ENCODE peak calls at places on chromosomes 2 and 18, in eight cellular contexts. N is Calu3; J is HS-5; G is substantia nigra; S is activated gamma-delta T cell treated with Interleukin-2 at 50 U/mL for 16 hours; P is activated naive CD4-positive, alpha-beta T cell; O is K562; R is neural crest cell. F is an unnamed sample.

GRCh38 chr2:148565272-148565894 is 79.2 kb upstream of the EPC2 start:
- DNase-seq in N (peak; percentile 11), J (no peak), G (no peak), S (no peak), P (no peak), O (no peak), R (no peak), F (no peak)

GRCh38 chr2:18057657-18058056 is 179.2 kb downstream of the KCNS3 start:
- DNase-seq in N (no peak), J (no peak), G (no peak), S (no peak), P (no peak), O (no peak), R (no peak), F (no peak)

GRCh38 chr18:63969965-63970802 is at the start of gene SERPINB8:
- DNase-seq in N (peak; percentile 98), J (peak; percentile 65), G (peak; percentile 78), S (peak; percentile 70), P (peak; percentile 69), O (peak; percentile 19), R (peak; percentile 81), F (peak; percentile 82)

GRCh38 chr2:643761-644160 is 33.4 kb downstream of the TMEM18 start:
- DNase-seq in N (no peak), J (no peak), G (no peak), S (no peak), P (no peak), O (no peak), R (no peak), F (no peak)

GRCh38 chr2:53913721-53914120 is 54.0 kb upstream of the GPR75 start:
- DNase-seq in N (peak; percentile 27), J (peak; percentile 38), G (no peak), S (no peak), P (peak; percentile 2), O (no peak), R (no peak), F (no peak)

GRCh38 chr2:127638361-127639110 is 7.4 kb upstream of the GPR17 start:
- DNase-seq in N (no peak), J (no peak), G (no peak), S (no peak), P (no peak), O (peak; percentile 81), R (no peak), F (no peak)

GRCh38 chr2:189267491-189267890 is 87.9 kb upstream of the COL5A2 start:
- DNase-seq in N (no peak), J (no peak), G (no peak), S (no peak), P (no peak), O (no peak), R (no peak), F (no peak)

GRCh38 chr2:169232551-169233154 is 129.7 kb downstream of the LRP2 start:
- DNase-seq in N (no peak), J (no peak), G (no peak), S (no peak), P (no peak), O (no peak), R (no peak), F (no peak)

GRCh38 chr2:196987654-196988364 is 61.3 kb upstream of the PGAP1 start:
- DNase-seq in N (peak; percentile 55), J (peak; percentile 93), G (no peak), S (no peak), P (no peak), O (no peak), R (no peak), F (no peak)

GRCh38 chr2:222362336-222362735 is 62.0 kb upstream of the SGPP2 start:
- DNase-seq in N (no peak), J (no peak), G (no peak), S (no peak), P (no peak), O (no peak), R (no peak), F (no peak)

GRCh38 chr18:61606068-61606660 is 272.9 kb downstream of the CDH20 start:
- DNase-seq in N (no peak), J (no peak), G (no peak), S (no peak), P (no peak), O (no peak), R (no peak), F (peak; percentile 34)

GRCh38 chr2:100274076-100274475 is 48.2 kb downstream of the LONRF2 start:
- DNase-seq in N (no peak), J (no peak), G (no peak), S (no peak), P (no peak), O (no peak), R (no peak), F (no peak)

GRCh38 chr18:77088977-77089795 is 43.4 kb downstream of the MBP start:
- DNase-seq in N (peak; percentile 98), J (no peak), G (no peak), S (no peak), P (no peak), O (no peak), R (no peak), F (no peak)

GRCh38 chr2:119826370-119826961 is 66.7 kb downstream of the PTPN4 start:
- DNase-seq in N (peak; percentile 52), J (no peak), G (no peak), S (peak; percentile 37), P (peak; percentile 7), O (peak; percentile 12), R (peak; percentile 15), F (no peak)

GRCh38 chr2:88100489-88100858 is 27.4 kb downstream of the FABP1 start:
- DNase-seq in N (no peak), J (no peak), G (no peak), S (no peak), P (no peak), O (no peak), R (no peak), F (no peak)

GRCh38 chr2:49367003-49367402 is 212.7 kb upstream of the FSHR start:
- DNase-seq in N (no peak), J (no peak), G (no peak), S (no peak), P (no peak), O (no peak), R (no peak), F (no peak)

GRCh38 chr2:232481322-232482140 is 6.1 kb downstream of the ECEL1 start:
- DNase-seq in N (no peak), J (no peak), G (no peak), S (no peak), P (no peak), O (no peak), R (no peak), F (no peak)

GRCh38 chr2:165452327-165452726 is 17.2 kb upstream of the CSRNP3 start:
- DNase-seq in N (no peak), J (no peak), G (no peak), S (no peak), P (no peak), O (no peak), R (no peak), F (no peak)